ENCODE peak calls at places on chromosomes 2 and 18, in ten cellular contexts. O, S, G, X, H, A, B, K, N and E are unnamed samples.

GRCh38 chr2:237590272-237591020 is at the start of gene RAB17:
- DNase-seq in O (peak), S (no peak), G (peak), X (peak), H (peak), A (no peak), B (no peak), K (no peak), N (peak), E (peak)

GRCh38 chr2:142966281-142966680 is 88.8 kb downstream of the KYNU start:
- DNase-seq in O (peak), S (no peak), G (no peak), X (no peak), H (no peak), A (no peak), B (no peak), K (no peak), N (no peak), E (no peak)

GRCh38 chr2:212990697-212991096 is 160.7 kb downstream of the IKZF2 start:
- DNase-seq in O (no peak), S (no peak), G (no peak), X (no peak), H (no peak), A (no peak), B (peak), K (no peak), N (no peak), E (no peak)

GRCh38 chr2:5563411-5563810 is 128.8 kb upstream of the SOX11 start:
- DNase-seq in O (no peak), S (no peak), G (no peak), X (no peak), H (no peak), A (no peak), B (no peak), K (no peak), N (no peak), E (no peak)

GRCh38 chr2:219452361-219453317 is 18.0 kb downstream of the SPEG start:
- DNase-seq in O (peak), S (no peak), G (peak), X (peak), H (no peak), A (peak), B (no peak), K (no peak), N (no peak), E (no peak)

GRCh38 chr2:86078801-86079545 is 26.7 kb downstream of the POLR1A start:
- DNase-seq in O (peak), S (peak), G (peak), X (no peak), H (no peak), A (peak), B (peak), K (no peak), N (no peak), E (no peak)

GRCh38 chr18:36629095-36629604 is 199.7 kb downstream of the TPGS2 start:
- DNase-seq in O (no peak), S (no peak), G (no peak), X (no peak), H (no peak), A (no peak), B (no peak), K (no peak), N (no peak), E (no peak)

GRCh38 chr2:30382995-30383394 is 64.1 kb upstream of the LCLAT1 start:
- DNase-seq in O (no peak), S (no peak), G (no peak), X (no peak), H (no peak), A (no peak), B (no peak), K (no peak), N (no peak), E (no peak)